ENCODE peak calls at places on chromosome 3, in four cellular contexts. W, X, C and E are unnamed samples.

GRCh38 chr3:2061360-2061759 is 37.3 kb upstream of the CNTN4 start:
- DNase-seq in W (no peak), X (no peak), C (no peak), E (no peak)

GRCh38 chr3:172904817-172905479 is 154.4 kb downstream of the ECT2 start:
- DNase-seq in W (no peak), X (no peak), C (no peak), E (no peak)

GRCh38 chr3:174532776-174533175 is 326.4 kb upstream of the NAALADL2 start:
- DNase-seq in W (no peak), X (no peak), C (no peak), E (no peak)

GRCh38 chr3:74844428-74844827 is 230.0 kb upstream of the CNTN3 start:
- DNase-seq in W (no peak), X (no peak), C (no peak), E (no peak)

GRCh38 chr3:4983739-4984510 is 4.7 kb downstream of the BHLHE40 start:
- DNase-seq in W (no peak), X (peak; percentile 64), C (no peak), E (no peak)

GRCh38 chr3:153574445-153574844 is 412.4 kb downstream of the RAP2B start:
- DNase-seq in W (no peak), X (no peak), C (no peak), E (no peak)

GRCh38 chr3:55333923-55334322 is 153.2 kb downstream of the WNT5A start:
- DNase-seq in W (no peak), X (no peak), C (no peak), E (no peak)

GRCh38 chr3:58206406-58207011 is 4.3 kb downstream of the DNASE1L3 start:
- DNase-seq in W (peak; percentile 47), X (no peak), C (no peak), E (no peak)

GRCh38 chr3:153348457-153349137 is 186.6 kb downstream of the RAP2B start:
- DNase-seq in W (no peak), X (no peak), C (no peak), E (no peak)

GRCh38 chr3:114659109-114660081 is 365.6 kb downstream of the TIGIT start:
- DNase-seq in W (peak; percentile 62), X (peak; percentile 34), C (no peak), E (no peak)

GRCh38 chr3:114454592-114455251 is 160.9 kb downstream of the TIGIT start:
- DNase-seq in W (no peak), X (peak; percentile 21), C (peak; percentile 26), E (no peak)

DNA sequence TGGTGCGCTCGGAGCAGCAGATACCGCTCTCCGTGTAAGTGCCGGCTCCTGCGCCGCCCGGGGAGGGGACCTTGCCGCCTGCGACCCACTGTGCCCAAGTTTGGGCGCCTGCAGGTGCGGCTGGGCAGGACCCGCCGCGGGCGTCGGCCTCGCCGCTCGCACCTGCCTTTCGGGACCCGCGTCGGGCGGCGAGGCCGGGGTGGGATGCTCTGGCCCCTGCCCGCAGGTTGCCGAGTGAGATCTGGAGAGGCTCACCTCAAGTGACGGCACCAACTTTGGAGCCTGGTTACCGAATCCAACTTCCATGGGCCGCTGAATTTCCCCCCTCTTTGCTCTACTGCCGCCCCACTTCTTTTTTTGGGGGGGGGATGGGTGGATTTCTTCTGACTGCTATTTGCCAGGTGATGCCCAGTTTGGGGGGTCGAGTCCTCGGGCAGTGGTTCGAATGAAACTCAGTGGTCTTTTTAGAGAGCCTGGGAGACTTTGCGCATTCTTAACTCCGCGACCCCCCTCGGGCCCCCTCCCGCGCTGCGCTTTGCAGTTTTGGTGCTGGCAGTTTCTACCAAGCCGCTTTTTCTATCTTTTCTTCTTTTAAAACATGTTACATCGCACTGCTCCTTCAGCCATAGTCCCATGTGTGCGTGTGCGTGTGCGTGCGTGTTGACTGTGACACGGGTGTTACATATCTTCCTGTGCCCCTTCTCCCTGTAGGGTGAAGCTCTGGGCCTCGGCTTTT is 618 bp downstream of the CACNA2D3 start:
- DNase-seq in W (no peak), X (no peak), C (no peak), E (no peak)
- H3K27me3 ChIP-seq in W (peaks cover 2% of the 10 kb centered on the region), X (no peaks in the 10 kb centered on the region), C (peaks cover 12% of the 10 kb centered on the region), E (peaks cover 9% of the 10 kb centered on the region)

DNA sequence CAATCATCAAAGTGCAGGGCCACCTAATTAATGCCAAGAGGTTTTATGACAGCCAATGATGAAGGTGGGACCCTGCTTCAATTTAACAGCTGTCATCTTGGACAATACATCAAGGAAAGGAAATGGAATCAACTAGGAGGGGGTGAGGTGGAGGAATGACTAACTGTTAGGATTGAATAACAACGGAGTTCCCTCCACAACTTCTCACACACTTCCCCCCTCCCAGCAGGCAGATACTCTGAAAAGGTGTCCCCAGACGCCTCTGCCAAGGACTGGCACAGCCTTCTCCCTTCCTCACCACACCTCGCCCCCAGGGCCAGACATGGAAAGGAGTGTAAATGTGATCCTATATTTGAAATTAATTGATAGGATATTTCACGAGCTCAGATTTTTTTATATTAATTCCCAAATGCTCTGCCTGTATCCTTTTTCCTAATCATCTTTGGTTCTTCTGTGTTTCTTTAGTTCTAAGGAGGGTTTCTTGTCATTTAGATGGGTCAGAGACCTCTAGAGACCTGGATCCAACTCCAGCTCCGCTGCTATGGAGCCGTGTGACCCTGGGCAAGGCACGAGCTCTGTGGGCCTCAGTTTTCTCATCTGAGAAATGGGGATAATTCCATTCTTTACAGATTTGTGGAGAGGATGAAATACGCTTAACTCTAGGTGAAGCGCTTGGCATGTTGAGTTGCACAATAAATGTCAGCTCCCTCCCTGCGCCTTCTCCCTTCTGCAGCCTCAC is 1.1 kb downstream of the DCLK3 start:
- DNase-seq in W (no peak), X (no peak), C (no peak), E (no peak)
- H3K27me3 ChIP-seq in W (no peaks in the 10 kb centered on the region), X (peaks cover 13% of the 10 kb centered on the region), C (peaks cover 5% of the 10 kb centered on the region), E (peaks cover 26% of the 10 kb centered on the region)

GRCh38 chr3:31948255-31948654 is 32.8 kb downstream of the OSBPL10 start:
- DNase-seq in W (no peak), X (no peak), C (no peak), E (no peak)
- H3K27me3 ChIP-seq in W (no peaks in the 10 kb centered on the region), X (no peaks in the 10 kb centered on the region), C (no peaks in the 10 kb centered on the region), E (no peaks in the 10 kb centered on the region)

DNA sequence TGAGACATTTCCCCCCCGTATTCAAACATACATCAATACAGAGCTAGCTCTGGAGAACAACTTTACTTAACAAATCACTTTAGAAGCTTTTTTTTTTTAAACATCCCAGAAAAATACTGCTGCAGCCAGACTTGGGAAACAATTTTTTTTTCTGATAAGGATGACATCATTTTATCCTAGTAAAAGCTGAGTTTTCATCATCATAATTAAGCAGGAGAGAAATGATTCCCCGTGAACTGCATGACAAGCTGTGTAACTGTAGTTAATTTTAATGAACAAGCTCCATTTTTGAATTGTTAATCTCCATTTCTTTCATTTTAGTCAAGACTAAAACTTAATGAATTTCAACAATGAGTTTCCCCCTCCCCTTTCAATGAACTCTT is 31.5 kb downstream of the HES1 start:
- DNase-seq in W (no peak), X (no peak), C (no peak), E (no peak)
- H3K27me3 ChIP-seq in W (no peaks in the 10 kb centered on the region), X (no peaks in the 10 kb centered on the region), C (no peaks in the 10 kb centered on the region), E (peaks cover 3% of the 10 kb centered on the region)

DNA sequence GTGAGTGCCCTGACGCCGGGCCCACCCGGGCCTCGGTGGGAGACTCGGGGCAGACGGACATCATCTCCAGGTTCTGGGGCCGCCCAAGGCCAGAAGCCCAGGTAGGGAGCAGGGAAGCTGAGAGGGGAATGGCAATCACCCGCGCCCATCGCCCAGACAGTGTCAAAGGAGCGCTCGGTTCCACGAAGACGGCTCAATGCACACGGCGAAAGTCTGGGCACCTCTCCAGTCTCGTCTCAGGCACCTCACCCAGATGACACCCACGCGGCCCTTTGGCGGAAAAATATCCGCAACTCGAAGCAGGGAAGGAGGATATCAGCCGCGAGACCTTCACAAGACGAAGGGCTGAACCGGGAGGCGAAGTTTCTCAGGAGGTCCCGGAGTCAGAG is 942 bp downstream of the IL17RD start:
- DNase-seq in W (no peak), X (peak; percentile 74), C (no peak), E (no peak)
- H3K27me3 ChIP-seq in W (peaks cover 5% of the 10 kb centered on the region), X (no peaks in the 10 kb centered on the region), C (no peaks in the 10 kb centered on the region), E (no peaks in the 10 kb centered on the region)

GRCh38 chr3:87420171-87420570 is 143.8 kb upstream of the POU1F1 start:
- DNase-seq in W (no peak), X (no peak), C (no peak), E (no peak)
- H3K27me3 ChIP-seq in W (no peaks in the 10 kb centered on the region), X (no peaks in the 10 kb centered on the region), C (no peaks in the 10 kb centered on the region), E (no peaks in the 10 kb centered on the region)

GRCh38 chr3:126510323-126510910 is 7.2 kb downstream of the UROC1 start:
- DNase-seq in W (no peak), X (peak; percentile 1), C (no peak), E (no peak)
- H3K27me3 ChIP-seq in W (peaks cover 3% of the 10 kb centered on the region), X (no peaks in the 10 kb centered on the region), C (no peaks in the 10 kb centered on the region), E (peaks cover 2% of the 10 kb centered on the region)

GRCh38 chr3:13541691-13542090 is 7.2 kb upstream of the FBLN2 start:
- DNase-seq in W (no peak), X (no peak), C (no peak), E (no peak)
- H3K27me3 ChIP-seq in W (peaks cover 11% of the 10 kb centered on the region), X (no peaks in the 10 kb centered on the region), C (no peaks in the 10 kb centered on the region), E (no peaks in the 10 kb centered on the region)

GRCh38 chr3:45143673-45144670 is 2.2 kb downstream of the CDCP1 start:
- DNase-seq in W (no peak), X (no peak), C (no peak), E (no peak)
- H3K27me3 ChIP-seq in W (peaks cover 4% of the 10 kb centered on the region), X (peaks cover 22% of the 10 kb centered on the region), C (peaks cover 16% of the 10 kb centered on the region), E (no peaks in the 10 kb centered on the region)

GRCh38 chr3:62376187-62376720 is 2.9 kb upstream of the FEZF2 start:
- DNase-seq in W (no peak), X (no peak), C (no peak), E (no peak)

GRCh38 chr3:62378329-62378789 is 5.0 kb upstream of the FEZF2 start:
- DNase-seq in W (no peak), X (no peak), C (no peak), E (no peak)

GRCh38 chr3:62376906-62377865 is 3.8 kb upstream of the FEZF2 start:
- DNase-seq in W (no peak), X (no peak), C (no peak), E (no peak)

GRCh38 chr3:62375655-62376054 is 2.3 kb upstream of the FEZF2 start:
- DNase-seq in W (no peak), X (no peak), C (no peak), E (no peak)

GRCh38 chr3:62379206-62379834 is 6.0 kb upstream of the FEZF2 start:
- DNase-seq in W (no peak), X (no peak), C (no peak), E (no peak)
- H3K27me3 ChIP-seq in W (peaks cover 4% of the 10 kb centered on the region), X (peaks cover 72% of the 10 kb centered on the region), C (peaks cover 20% of the 10 kb centered on the region), E (peaks cover 65% of the 10 kb centered on the region)